ENCODE peak calls at places on chromosome 14, in six cellular contexts. One of them, this sample, is unnamed.

GRCh38 chr14:33542338-33543290 is 408.3 kb downstream of the EGLN3 start:
- DNase-seq in upper lobe of right lung: no peak
- DNase-seq in uterus: no peak
- DNase-seq in WERI-Rb-1: no peak
- DNase-seq in astrocyte of the spinal cord: no peak
- DNase-seq in ovary: no peak
- DNase-seq in this sample: no peak

GRCh38 chr14:99177876-99178630 is 93.9 kb downstream of the BCL11B start:
- DNase-seq in upper lobe of right lung: no peak
- DNase-seq in ovary: no peak
- DNase-seq in astrocyte of the spinal cord: no peak
- DNase-seq in uterus: no peak
- DNase-seq in WERI-Rb-1: no peak
- DNase-seq in this sample: no peak

GRCh38 chr14:63045612-63046320 is 508 bp upstream of the KCNH5 start:
- DNase-seq in upper lobe of right lung: peak
- DNase-seq in ovary: no peak
- DNase-seq in WERI-Rb-1: peak
- DNase-seq in astrocyte of the spinal cord: peak
- DNase-seq in uterus: peak
- DNase-seq in this sample: peak

GRCh38 chr14:75188520-75189267 is 12.3 kb upstream of the TMED10 start:
- DNase-seq in WERI-Rb-1: no peak
- DNase-seq in uterus: no peak
- DNase-seq in ovary: no peak
- DNase-seq in upper lobe of right lung: no peak
- DNase-seq in astrocyte of the spinal cord: no peak
- DNase-seq in this sample: no peak

GRCh38 chr14:34038358-34039057 is 87.6 kb upstream of the EGLN3 start:
- DNase-seq in ovary: no peak
- DNase-seq in upper lobe of right lung: no peak
- DNase-seq in astrocyte of the spinal cord: no peak
- DNase-seq in WERI-Rb-1: no peak
- DNase-seq in uterus: no peak
- DNase-seq in this sample: no peak

GRCh38 chr14:86311151-86311550 is 781.2 kb downstream of the FLRT2 start:
- DNase-seq in upper lobe of right lung: no peak
- DNase-seq in WERI-Rb-1: no peak
- DNase-seq in ovary: no peak
- DNase-seq in uterus: no peak
- DNase-seq in astrocyte of the spinal cord: no peak
- DNase-seq in this sample: no peak

GRCh38 chr14:77186911-77187648 is 5.5 kb downstream of the TMEM63C start:
- DNase-seq in astrocyte of the spinal cord: peak
- DNase-seq in uterus: no peak
- DNase-seq in upper lobe of right lung: no peak
- DNase-seq in ovary: no peak
- DNase-seq in WERI-Rb-1: peak
- DNase-seq in this sample: no peak

GRCh38 chr14:104586832-104587620 is 7.5 kb downstream of the C14orf180 start:
- DNase-seq in uterus: no peak
- DNase-seq in upper lobe of right lung: no peak
- DNase-seq in astrocyte of the spinal cord: no peak
- DNase-seq in ovary: no peak
- DNase-seq in WERI-Rb-1: no peak
- DNase-seq in this sample: no peak

GRCh38 chr14:77086951-77087350 is 11.1 kb upstream of the CIPC start:
- DNase-seq in WERI-Rb-1: no peak
- DNase-seq in astrocyte of the spinal cord: no peak
- DNase-seq in upper lobe of right lung: no peak
- DNase-seq in ovary: no peak
- DNase-seq in uterus: no peak
- DNase-seq in this sample: no peak

GRCh38 chr14:68680541-68681051 is 112.3 kb downstream of the ZFP36L1 start:
- DNase-seq in uterus: no peak
- DNase-seq in upper lobe of right lung: peak
- DNase-seq in ovary: no peak
- DNase-seq in astrocyte of the spinal cord: no peak
- DNase-seq in WERI-Rb-1: no peak
- DNase-seq in this sample: peak

GRCh38 chr14:49950275-49951250 is 57.7 kb downstream of the ARF6 start:
- DNase-seq in astrocyte of the spinal cord: no peak
- DNase-seq in upper lobe of right lung: peak
- DNase-seq in WERI-Rb-1: no peak
- DNase-seq in uterus: no peak
- DNase-seq in ovary: no peak
- DNase-seq in this sample: no peak

GRCh38 chr14:103932791-103933490 is 4.7 kb downstream of the TDRD9 start:
- DNase-seq in WERI-Rb-1: no peak
- DNase-seq in upper lobe of right lung: no peak
- DNase-seq in astrocyte of the spinal cord: no peak
- DNase-seq in ovary: no peak
- DNase-seq in uterus: no peak
- DNase-seq in this sample: no peak

GRCh38 chr14:23351681-23352505 is 794 bp downstream of the SLC22A17 start:
- DNase-seq in uterus: no peak
- DNase-seq in ovary: no peak
- DNase-seq in upper lobe of right lung: no peak
- DNase-seq in astrocyte of the spinal cord: no peak
- DNase-seq in WERI-Rb-1: peak
- DNase-seq in this sample: peak

GRCh38 chr14:28599605-28600004 is 167.0 kb upstream of the FOXG1 start:
- DNase-seq in upper lobe of right lung: no peak
- DNase-seq in WERI-Rb-1: no peak
- DNase-seq in astrocyte of the spinal cord: no peak
- DNase-seq in ovary: no peak
- DNase-seq in uterus: no peak
- DNase-seq in this sample: no peak

GRCh38 chr14:28599191-28599590 is 167.4 kb upstream of the FOXG1 start:
- DNase-seq in upper lobe of right lung: no peak
- DNase-seq in uterus: no peak
- DNase-seq in astrocyte of the spinal cord: no peak
- DNase-seq in WERI-Rb-1: no peak
- DNase-seq in ovary: no peak
- DNase-seq in this sample: no peak

GRCh38 chr14:28596336-28596735 is 170.3 kb upstream of the FOXG1 start:
- DNase-seq in ovary: no peak
- DNase-seq in upper lobe of right lung: no peak
- DNase-seq in astrocyte of the spinal cord: peak
- DNase-seq in uterus: no peak
- DNase-seq in WERI-Rb-1: no peak
- DNase-seq in this sample: peak
- TF ChIP-seq CTCF in ovary: no peak
- TF ChIP-seq CTCF in upper lobe of right lung: no peak
- TF ChIP-seq CTCF in astrocyte of the spinal cord: peak
- TF ChIP-seq CTCF in uterus: no peak
- TF ChIP-seq CTCF in WERI-Rb-1: no peak
- TF ChIP-seq CTCF in this sample: no peak

GRCh38 chr14:94119071-94119470 is 8.5 kb downstream of the IFI27 start:
- DNase-seq in WERI-Rb-1: no peak
- DNase-seq in ovary: no peak
- DNase-seq in uterus: no peak
- DNase-seq in upper lobe of right lung: no peak
- DNase-seq in astrocyte of the spinal cord: no peak
- DNase-seq in this sample: no peak

GRCh38 chr14:94115068-94115591 is 4.6 kb downstream of the IFI27 start:
- DNase-seq in uterus: no peak
- DNase-seq in ovary: no peak
- DNase-seq in astrocyte of the spinal cord: no peak
- DNase-seq in WERI-Rb-1: peak
- DNase-seq in upper lobe of right lung: no peak
- DNase-seq in this sample: no peak

GRCh38 chr14:94116701-94117100 is 6.2 kb downstream of the IFI27 start:
- DNase-seq in WERI-Rb-1: no peak
- DNase-seq in upper lobe of right lung: no peak
- DNase-seq in uterus: no peak
- DNase-seq in astrocyte of the spinal cord: no peak
- DNase-seq in ovary: no peak
- DNase-seq in this sample: no peak

GRCh38 chr14:94115631-94116030 is 5.1 kb downstream of the IFI27 start:
- DNase-seq in uterus: no peak
- DNase-seq in astrocyte of the spinal cord: no peak
- DNase-seq in ovary: no peak
- DNase-seq in WERI-Rb-1: no peak
- DNase-seq in upper lobe of right lung: no peak
- DNase-seq in this sample: no peak

DNA sequence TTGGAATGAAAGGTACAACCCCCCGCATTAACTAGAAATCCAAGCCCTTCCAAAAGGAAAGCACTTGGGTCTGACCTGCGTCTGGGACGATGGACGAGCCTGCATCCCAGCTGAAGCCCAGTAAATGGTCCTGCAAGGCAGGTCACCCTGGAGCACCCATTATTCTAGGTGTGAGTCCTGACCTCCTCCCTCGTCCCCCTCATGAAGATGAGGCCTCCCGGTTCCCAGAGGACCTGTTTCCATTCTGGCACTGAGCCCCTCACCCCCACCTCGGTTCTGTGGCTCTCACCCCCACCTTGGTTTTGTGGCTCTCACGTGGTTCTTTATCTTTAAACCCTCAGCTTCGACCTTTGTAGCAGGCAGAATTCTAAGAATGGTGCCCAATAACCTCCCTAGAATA is 7.3 kb downstream of the IFI27 start:
- DNase-seq in uterus: no peak
- DNase-seq in astrocyte of the spinal cord: no peak
- DNase-seq in upper lobe of right lung: no peak
- DNase-seq in WERI-Rb-1: no peak
- DNase-seq in ovary: no peak
- DNase-seq in this sample: no peak
- H3K4me3 ChIP-seq in uterus: no peak
- H3K4me3 ChIP-seq in astrocyte of the spinal cord: no peak
- H3K4me3 ChIP-seq in upper lobe of right lung: no peak
- H3K4me3 ChIP-seq in WERI-Rb-1: no peak
- H3K4me3 ChIP-seq in ovary: no peak
- H3K4me3 ChIP-seq in this sample: no peak

GRCh38 chr14:41302776-41303175 is 303.9 kb upstream of the LRFN5 start:
- DNase-seq in WERI-Rb-1: no peak
- DNase-seq in ovary: no peak
- DNase-seq in uterus: no peak
- DNase-seq in astrocyte of the spinal cord: no peak
- DNase-seq in upper lobe of right lung: no peak
- DNase-seq in this sample: no peak

GRCh38 chr14:41299924-41300323 is 306.8 kb upstream of the LRFN5 start:
- DNase-seq in WERI-Rb-1: no peak
- DNase-seq in upper lobe of right lung: no peak
- DNase-seq in uterus: no peak
- DNase-seq in ovary: no peak
- DNase-seq in astrocyte of the spinal cord: no peak
- DNase-seq in this sample: no peak

GRCh38 chr14:41297961-41298690 is 308.6 kb upstream of the LRFN5 start:
- DNase-seq in WERI-Rb-1: no peak
- DNase-seq in ovary: no peak
- DNase-seq in astrocyte of the spinal cord: peak
- DNase-seq in uterus: no peak
- DNase-seq in upper lobe of right lung: no peak
- DNase-seq in this sample: no peak

DNA sequence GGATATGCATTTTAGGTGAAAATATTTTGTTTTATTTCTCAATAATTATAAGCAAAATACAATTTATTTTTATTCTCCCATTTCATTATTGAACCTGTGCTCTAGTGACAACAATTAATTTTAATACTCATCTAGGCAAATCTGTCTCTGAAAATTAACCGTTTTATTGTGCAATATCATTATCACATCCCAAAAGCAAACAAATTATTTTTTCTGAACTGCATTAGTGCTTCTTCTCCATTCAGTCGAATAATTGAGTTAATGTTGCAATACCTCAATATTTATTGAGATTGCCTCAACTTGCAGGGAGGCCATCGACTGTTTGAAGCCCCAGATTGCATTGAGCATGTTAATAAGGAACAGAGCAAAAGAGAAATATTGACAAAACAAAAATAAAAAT is 303.2 kb upstream of the LRFN5 start:
- DNase-seq in astrocyte of the spinal cord: no peak
- DNase-seq in ovary: no peak
- DNase-seq in upper lobe of right lung: no peak
- DNase-seq in WERI-Rb-1: no peak
- DNase-seq in uterus: no peak
- DNase-seq in this sample: no peak
- TF ChIP-seq CTCF in astrocyte of the spinal cord: no peak
- TF ChIP-seq CTCF in ovary: no peak
- TF ChIP-seq CTCF in upper lobe of right lung: no peak
- TF ChIP-seq CTCF in WERI-Rb-1: no peak
- TF ChIP-seq CTCF in uterus: no peak
- TF ChIP-seq CTCF in this sample: no peak

DNA sequence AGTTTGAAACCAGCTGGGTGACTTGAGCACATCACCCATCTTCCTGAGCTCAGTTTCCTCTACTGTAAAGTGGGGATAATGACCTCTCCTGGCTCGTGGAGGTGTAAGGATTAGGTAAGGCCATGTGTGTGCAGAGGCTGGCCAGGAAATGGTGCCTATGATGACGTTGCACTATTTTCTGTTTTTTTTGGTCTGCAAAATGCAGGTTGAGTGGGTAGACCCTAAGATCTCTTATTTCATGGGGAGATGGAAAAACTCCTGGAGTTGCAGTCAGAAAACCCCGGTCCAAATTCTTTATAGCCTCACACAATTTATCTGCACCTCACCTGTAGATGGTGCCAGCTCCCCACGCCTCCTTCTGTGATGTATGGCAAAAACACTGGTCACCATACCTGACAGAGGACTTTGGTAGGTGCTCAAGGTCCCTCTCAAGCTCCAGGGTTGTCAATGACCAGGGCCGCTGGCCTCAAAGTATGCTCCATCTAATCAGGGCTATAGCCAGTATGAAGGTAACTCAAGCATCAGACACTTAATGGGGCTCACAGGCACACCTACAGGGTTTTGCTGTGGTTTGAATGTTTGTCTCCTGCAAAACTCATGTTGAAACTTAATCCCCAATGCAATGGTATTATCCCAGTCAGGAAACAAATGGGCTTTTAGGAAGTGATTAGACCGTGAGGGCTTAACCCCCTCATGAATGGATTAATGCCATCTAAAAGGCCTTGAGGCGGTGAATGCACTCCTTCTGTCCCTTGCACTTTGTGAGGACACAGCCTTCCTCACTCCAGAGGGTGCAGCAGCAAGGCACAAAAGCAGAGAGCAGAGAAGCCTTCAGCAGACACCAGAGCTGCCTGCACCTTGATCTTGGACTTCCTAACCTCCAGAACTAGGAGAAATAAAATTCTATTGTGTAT is 17.6 kb downstream of the C14orf132 start:
- DNase-seq in ovary: no peak
- DNase-seq in uterus: no peak
- DNase-seq in upper lobe of right lung: no peak
- DNase-seq in astrocyte of the spinal cord: no peak
- DNase-seq in WERI-Rb-1: peak
- DNase-seq in this sample: no peak
- H3K4me3 ChIP-seq in ovary: no peak
- H3K4me3 ChIP-seq in uterus: no peak
- H3K4me3 ChIP-seq in upper lobe of right lung: no peak
- H3K4me3 ChIP-seq in astrocyte of the spinal cord: no peak
- H3K4me3 ChIP-seq in WERI-Rb-1: no peak
- H3K4me3 ChIP-seq in this sample: no peak

DNA sequence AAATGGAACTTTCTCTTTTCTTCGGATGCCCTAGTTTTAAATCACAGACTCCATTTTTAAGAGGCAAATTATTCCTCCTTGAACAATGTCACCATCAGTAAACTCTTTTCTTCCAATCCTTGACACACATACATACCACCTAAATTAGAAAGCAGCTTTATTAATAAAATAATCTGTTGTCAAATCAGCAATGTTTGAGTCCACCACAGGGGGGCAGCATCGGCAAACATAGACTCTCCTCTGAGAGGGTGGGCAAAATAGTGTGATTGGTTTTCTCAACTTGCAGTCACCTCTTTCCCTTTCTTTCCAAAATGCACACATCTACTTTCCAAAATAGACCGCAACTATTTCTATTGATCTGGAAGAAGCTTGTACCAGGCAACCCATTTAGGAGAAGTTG is 438.4 kb upstream of the OR4E1 start:
- DNase-seq in astrocyte of the spinal cord: no peak
- DNase-seq in ovary: no peak
- DNase-seq in uterus: no peak
- DNase-seq in WERI-Rb-1: peak
- DNase-seq in upper lobe of right lung: no peak
- DNase-seq in this sample: no peak
- TF ChIP-seq CTCF in astrocyte of the spinal cord: peak
- TF ChIP-seq CTCF in ovary: no peak
- TF ChIP-seq CTCF in uterus: no peak
- TF ChIP-seq CTCF in WERI-Rb-1: peak
- TF ChIP-seq CTCF in upper lobe of right lung: peak
- TF ChIP-seq CTCF in this sample: peak